ENCODE peak calls at places on chromosome X, in seven cellular contexts. One of them, this sample, is unnamed.

GRCh38 chrX:11535156-11535919 is 130.4 kb downstream of the ARHGAP6 start:
- DNase-seq in T-helper 2 cell: no peak
- DNase-seq in mesenteric fat pad: no peak
- DNase-seq in SK-MEL-5: no peak
- DNase-seq in psoas muscle: no peak
- DNase-seq in NAMALWA: no peak
- DNase-seq in AG08395: no peak
- DNase-seq in this sample: no peak

GRCh38 chrX:23317799-23318724 is 16.6 kb upstream of the PTCHD1 start:
- DNase-seq in T-helper 2 cell: peak
- DNase-seq in mesenteric fat pad: no peak
- DNase-seq in SK-MEL-5: peak
- DNase-seq in psoas muscle: no peak
- DNase-seq in NAMALWA: peak
- DNase-seq in AG08395: peak
- DNase-seq in this sample: no peak

GRCh38 chrX:151396042-151396826 is 772 bp upstream of the VMA21 start:
- DNase-seq in T-helper 2 cell: no peak
- DNase-seq in mesenteric fat pad: no peak
- DNase-seq in SK-MEL-5: no peak
- DNase-seq in psoas muscle: no peak
- DNase-seq in NAMALWA: peak
- DNase-seq in AG08395: peak
- DNase-seq in this sample: peak

GRCh38 chrX:1027133-1027532 is 185.3 kb downstream of the CRLF2 start:
- DNase-seq in T-helper 2 cell: no peak
- DNase-seq in mesenteric fat pad: no peak
- DNase-seq in SK-MEL-5: no peak
- DNase-seq in psoas muscle: no peak
- DNase-seq in NAMALWA: no peak
- DNase-seq in AG08395: no peak
- DNase-seq in this sample: peak

GRCh38 chrX:129641941-129642340 is 12.8 kb downstream of the APLN start:
- DNase-seq in T-helper 2 cell: no peak
- DNase-seq in mesenteric fat pad: no peak
- DNase-seq in SK-MEL-5: no peak
- DNase-seq in psoas muscle: no peak
- DNase-seq in NAMALWA: no peak
- DNase-seq in AG08395: no peak
- DNase-seq in this sample: peak

GRCh38 chrX:120749141-120749846 is 119.4 kb upstream of the C1GALT1C1 start:
- DNase-seq in T-helper 2 cell: no peak
- DNase-seq in mesenteric fat pad: no peak
- DNase-seq in SK-MEL-5: no peak
- DNase-seq in psoas muscle: no peak
- DNase-seq in NAMALWA: peak
- DNase-seq in AG08395: no peak
- DNase-seq in this sample: peak

GRCh38 chrX:12685541-12685940 is 105.7 kb upstream of the PRPS2 start:
- DNase-seq in T-helper 2 cell: no peak
- DNase-seq in mesenteric fat pad: no peak
- DNase-seq in SK-MEL-5: no peak
- DNase-seq in psoas muscle: no peak
- DNase-seq in NAMALWA: no peak
- DNase-seq in AG08395: peak
- DNase-seq in this sample: no peak

GRCh38 chrX:25020391-25021131 is 4.8 kb upstream of the ARX start:
- DNase-seq in T-helper 2 cell: no peak
- DNase-seq in mesenteric fat pad: no peak
- DNase-seq in SK-MEL-5: peak
- DNase-seq in psoas muscle: peak
- DNase-seq in NAMALWA: peak
- DNase-seq in AG08395: no peak
- DNase-seq in this sample: no peak

GRCh38 chrX:39896951-39897740 is 200.6 kb downstream of the BCOR start:
- DNase-seq in T-helper 2 cell: no peak
- DNase-seq in mesenteric fat pad: no peak
- DNase-seq in SK-MEL-5: no peak
- DNase-seq in psoas muscle: peak
- DNase-seq in NAMALWA: no peak
- DNase-seq in AG08395: peak
- DNase-seq in this sample: no peak

This sample was measured in MV-4-11.